ENCODE peak calls at places on chromosomes 6 and 20, in seven cellular contexts. One of them, this sample, is unnamed.
A peak's percentile ranks its signal among the peaks of the same experiment; 100 is the strongest.

GRCh38 chr6:169254456-169255316 is 1.0 kb upstream of the THBS2 start:
- DNase-seq in activated effector memory CD4-positive, alpha-beta T cell treated with anti-CD3 and anti-CD28 coated beads, Interleukin-2, amount 50 U/mL, for 16 hours: no peak
- DNase-seq in NCI-H2081: no peak
- DNase-seq in epithelial cell of esophagus: no peak
- DNase-seq in progenitor cell of endocrine pancreas: no peak
- DNase-seq in T-cell: no peak
- DNase-seq in kidney epithelial cell: no peak
- DNase-seq in this sample: no peak

GRCh38 chr6:113809818-113810217 is 47.3 kb upstream of the MARCKS start:
- DNase-seq in activated effector memory CD4-positive, alpha-beta T cell treated with anti-CD3 and anti-CD28 coated beads, Interleukin-2, amount 50 U/mL, for 16 hours: no peak
- DNase-seq in NCI-H2081: no peak
- DNase-seq in epithelial cell of esophagus: no peak
- DNase-seq in progenitor cell of endocrine pancreas: no peak
- DNase-seq in T-cell: no peak
- DNase-seq in kidney epithelial cell: no peak
- DNase-seq in this sample: no peak

GRCh38 chr20:37845261-37845681 is 57.7 kb upstream of the VSTM2L start:
- DNase-seq in activated effector memory CD4-positive, alpha-beta T cell treated with anti-CD3 and anti-CD28 coated beads, Interleukin-2, amount 50 U/mL, for 16 hours: no peak
- DNase-seq in NCI-H2081: no peak
- DNase-seq in epithelial cell of esophagus: no peak
- DNase-seq in progenitor cell of endocrine pancreas: no peak
- DNase-seq in T-cell: no peak
- DNase-seq in kidney epithelial cell: no peak
- DNase-seq in this sample: no peak

GRCh38 chr20:33736962-33737361 is 5.2 kb downstream of the ZNF341 start:
- DNase-seq in activated effector memory CD4-positive, alpha-beta T cell treated with anti-CD3 and anti-CD28 coated beads, Interleukin-2, amount 50 U/mL, for 16 hours: no peak
- DNase-seq in NCI-H2081: no peak
- DNase-seq in epithelial cell of esophagus: no peak
- DNase-seq in progenitor cell of endocrine pancreas: no peak
- DNase-seq in T-cell: no peak
- DNase-seq in kidney epithelial cell: no peak
- DNase-seq in this sample: no peak

GRCh38 chr6:12748815-12749521 is 32.4 kb downstream of the PHACTR1 start:
- DNase-seq in activated effector memory CD4-positive, alpha-beta T cell treated with anti-CD3 and anti-CD28 coated beads, Interleukin-2, amount 50 U/mL, for 16 hours: no peak
- DNase-seq in NCI-H2081: peak; percentile 53
- DNase-seq in epithelial cell of esophagus: no peak
- DNase-seq in progenitor cell of endocrine pancreas: peak; percentile 12
- DNase-seq in T-cell: no peak
- DNase-seq in kidney epithelial cell: no peak
- DNase-seq in this sample: no peak

GRCh38 chr6:25172819-25173218 is 106.4 kb upstream of the CARMIL1 start:
- DNase-seq in activated effector memory CD4-positive, alpha-beta T cell treated with anti-CD3 and anti-CD28 coated beads, Interleukin-2, amount 50 U/mL, for 16 hours: no peak
- DNase-seq in NCI-H2081: no peak
- DNase-seq in epithelial cell of esophagus: peak; percentile 58
- DNase-seq in progenitor cell of endocrine pancreas: no peak
- DNase-seq in T-cell: no peak
- DNase-seq in kidney epithelial cell: peak; percentile 62
- DNase-seq in this sample: no peak

GRCh38 chr6:137234505-137234863 is 15.3 kb upstream of the IFNGR1 start:
- DNase-seq in activated effector memory CD4-positive, alpha-beta T cell treated with anti-CD3 and anti-CD28 coated beads, Interleukin-2, amount 50 U/mL, for 16 hours: no peak
- DNase-seq in NCI-H2081: no peak
- DNase-seq in epithelial cell of esophagus: peak; percentile 81
- DNase-seq in progenitor cell of endocrine pancreas: no peak
- DNase-seq in T-cell: no peak
- DNase-seq in kidney epithelial cell: no peak
- DNase-seq in this sample: no peak

GRCh38 chr20:22523499-22524392 is 60.6 kb downstream of the FOXA2 start:
- DNase-seq in activated effector memory CD4-positive, alpha-beta T cell treated with anti-CD3 and anti-CD28 coated beads, Interleukin-2, amount 50 U/mL, for 16 hours: no peak
- DNase-seq in NCI-H2081: no peak
- DNase-seq in epithelial cell of esophagus: peak; percentile 44
- DNase-seq in progenitor cell of endocrine pancreas: no peak
- DNase-seq in T-cell: no peak
- DNase-seq in kidney epithelial cell: no peak
- DNase-seq in this sample: no peak

GRCh38 chr6:44002071-44002590 is 125.1 kb downstream of the MRPL14 start:
- DNase-seq in activated effector memory CD4-positive, alpha-beta T cell treated with anti-CD3 and anti-CD28 coated beads, Interleukin-2, amount 50 U/mL, for 16 hours: no peak
- DNase-seq in NCI-H2081: no peak
- DNase-seq in epithelial cell of esophagus: no peak
- DNase-seq in progenitor cell of endocrine pancreas: peak; percentile 73
- DNase-seq in T-cell: no peak
- DNase-seq in kidney epithelial cell: no peak
- DNase-seq in this sample: no peak

GRCh38 chr20:53865905-53866786 is 204.2 kb downstream of the BCAS1 start:
- DNase-seq in activated effector memory CD4-positive, alpha-beta T cell treated with anti-CD3 and anti-CD28 coated beads, Interleukin-2, amount 50 U/mL, for 16 hours: no peak
- DNase-seq in NCI-H2081: no peak
- DNase-seq in epithelial cell of esophagus: peak; percentile 82
- DNase-seq in progenitor cell of endocrine pancreas: peak; percentile 14
- DNase-seq in T-cell: no peak
- DNase-seq in kidney epithelial cell: no peak
- DNase-seq in this sample: no peak

GRCh38 chr6:35209081-35209480 is 4.7 kb upstream of the SCUBE3 start:
- DNase-seq in activated effector memory CD4-positive, alpha-beta T cell treated with anti-CD3 and anti-CD28 coated beads, Interleukin-2, amount 50 U/mL, for 16 hours: no peak
- DNase-seq in NCI-H2081: no peak
- DNase-seq in epithelial cell of esophagus: no peak
- DNase-seq in progenitor cell of endocrine pancreas: no peak
- DNase-seq in T-cell: no peak
- DNase-seq in kidney epithelial cell: no peak
- DNase-seq in this sample: no peak